ENCODE peak calls at places on chromosomes 1 and 21, in ten cellular contexts. E is K562; N is breast epithelium; A is mammary epithelial cell; M is CD8-positive, alpha-beta memory T cell; O is HCT116; I is right cardiac atrium; C is prostate gland; D is psoas muscle; L is SJSA1. Z is an unnamed sample. For H3K9me3, the result is how much of the 10 kb centered on the place peaks cover.

GRCh38 chr1:44660176-44660575 is 14.1 kb downstream of the TMEM53 start:
- DNase-seq in E (no peak), N (peak), A (no peak), M (no peak), O (no peak), I (peak), C (peak), D (peak), L (no peak), Z (no peak)

GRCh38 chr1:49297783-49298182 is 521.1 kb upstream of the BEND5 start:
- DNase-seq in E (no peak), N (no peak), A (no peak), M (no peak), O (no peak), I (no peak), C (peak), D (no peak), L (no peak), Z (no peak)

GRCh38 chr1:41530411-41530810 is 45.9 kb upstream of the EDN2 start:
- DNase-seq in E (no peak), N (no peak), A (no peak), M (no peak), O (no peak), I (no peak), C (no peak), D (no peak), L (no peak), Z (peak)

GRCh38 chr1:165290143-165290542 is 66.4 kb downstream of the LMX1A start:
- DNase-seq in E (no peak), N (no peak), A (peak), M (no peak), O (no peak), I (no peak), C (no peak), D (no peak), L (no peak), Z (no peak)

GRCh38 chr1:208631057-208631456 is 386.9 kb upstream of the PLXNA2 start:
- DNase-seq in E (no peak), N (no peak), A (no peak), M (no peak), O (no peak), I (peak), C (no peak), D (no peak), L (no peak), Z (no peak)

GRCh38 chr1:53592521-53592982 is 133.4 kb downstream of the DMRTB1 start:
- DNase-seq in E (no peak), N (peak), A (peak), M (no peak), O (no peak), I (peak), C (peak), D (no peak), L (no peak), Z (no peak)

GRCh38 chr1:113747376-113747775 is 11.9 kb downstream of the PHTF1 start:
- DNase-seq in E (no peak), N (no peak), A (no peak), M (no peak), O (no peak), I (no peak), C (no peak), D (no peak), L (no peak), Z (no peak)

GRCh38 chr1:224493269-224493668 is 58.7 kb upstream of the WDR26 start:
- DNase-seq in E (no peak), N (no peak), A (no peak), M (no peak), O (no peak), I (no peak), C (no peak), D (no peak), L (no peak), Z (no peak)

GRCh38 chr21:31397939-31398338 is 53.9 kb upstream of the TIAM1 start:
- DNase-seq in E (no peak), N (no peak), A (no peak), M (no peak), O (no peak), I (no peak), C (no peak), D (no peak), L (no peak), Z (no peak)

GRCh38 chr21:44365251-44365966 is 12.0 kb downstream of the TRPM2 start:
- DNase-seq in E (no peak), N (no peak), A (no peak), M (no peak), O (no peak), I (peak), C (no peak), D (no peak), L (no peak), Z (no peak)

GRCh38 chr21:34603002-34603709 is 11.8 kb downstream of the RCAN1 start:
- DNase-seq in E (peak), N (peak), A (peak), M (peak), O (no peak), I (peak), C (peak), D (peak), L (peak), Z (peak)

GRCh38 chr1:177487481-177487880 is 316.7 kb downstream of the BRINP2 start:
- DNase-seq in E (no peak), N (no peak), A (no peak), M (no peak), O (no peak), I (no peak), C (no peak), D (no peak), L (no peak), Z (no peak)

GRCh38 chr1:62250126-62250726 is 55.6 kb downstream of the L1TD1 start:
- DNase-seq in E (no peak), N (no peak), A (no peak), M (no peak), O (no peak), I (no peak), C (no peak), D (no peak), L (no peak), Z (no peak)

GRCh38 chr1:33082575-33083112 is 1.7 kb downstream of the AZIN2 start:
- DNase-seq in E (no peak), N (no peak), A (no peak), M (no peak), O (no peak), I (no peak), C (no peak), D (no peak), L (no peak), Z (no peak)

DNA sequence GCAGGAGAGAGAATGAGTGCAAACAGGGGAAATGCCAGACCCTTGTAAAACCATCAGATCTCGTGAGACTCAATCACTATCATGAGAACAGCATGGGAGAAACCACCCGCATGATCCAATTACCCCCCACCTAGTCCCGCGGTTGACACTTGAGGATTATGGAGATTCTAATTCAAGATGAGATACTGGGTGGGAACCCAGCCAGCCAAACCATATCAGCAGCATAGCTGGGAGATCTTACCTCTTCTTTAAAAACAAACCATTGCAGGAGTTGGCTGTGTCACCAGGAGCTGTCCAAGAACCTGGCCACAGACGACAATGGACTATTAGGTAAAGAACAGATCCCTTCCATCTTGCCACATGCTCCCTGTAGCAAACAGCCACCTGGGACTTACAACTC is 422.7 kb downstream of the MATN1 start:
- DNase-seq in E (no peak), N (no peak), A (no peak), M (no peak), O (no peak), I (no peak), C (no peak), D (no peak), L (peak), Z (no peak)
- H3K9me3 ChIP-seq in E (under half), N (under half), A (under half), M (under half), O (under half), I (under half), C (under half), D (under half), L (under half), Z (under half)

GRCh38 chr1:228240411-228241240 is 32.8 kb downstream of the OBSCN start:
- DNase-seq in E (no peak), N (no peak), A (no peak), M (no peak), O (no peak), I (no peak), C (no peak), D (no peak), L (no peak), Z (no peak)

GRCh38 chr1:228241259-228241658 is 33.4 kb downstream of the OBSCN start:
- DNase-seq in E (no peak), N (no peak), A (no peak), M (no peak), O (no peak), I (no peak), C (no peak), D (peak), L (no peak), Z (no peak)

GRCh38 chr1:228245111-228245510 is 37.3 kb downstream of the OBSCN start:
- DNase-seq in E (no peak), N (no peak), A (no peak), M (no peak), O (no peak), I (no peak), C (no peak), D (no peak), L (no peak), Z (no peak)

GRCh38 chr1:228242313-228242864 is 34.5 kb downstream of the OBSCN start:
- DNase-seq in E (no peak), N (no peak), A (no peak), M (no peak), O (no peak), I (no peak), C (no peak), D (no peak), L (no peak), Z (no peak)

GRCh38 chr1:228243093-228243492 is 35.2 kb downstream of the OBSCN start:
- DNase-seq in E (no peak), N (no peak), A (no peak), M (no peak), O (no peak), I (no peak), C (no peak), D (no peak), L (no peak), Z (no peak)
- H3K9me3 ChIP-seq in E (under half), N (half or more), A (under half), M (under half), O (under half), I (under half), C (under half), D (under half), L (under half), Z (under half)

DNA sequence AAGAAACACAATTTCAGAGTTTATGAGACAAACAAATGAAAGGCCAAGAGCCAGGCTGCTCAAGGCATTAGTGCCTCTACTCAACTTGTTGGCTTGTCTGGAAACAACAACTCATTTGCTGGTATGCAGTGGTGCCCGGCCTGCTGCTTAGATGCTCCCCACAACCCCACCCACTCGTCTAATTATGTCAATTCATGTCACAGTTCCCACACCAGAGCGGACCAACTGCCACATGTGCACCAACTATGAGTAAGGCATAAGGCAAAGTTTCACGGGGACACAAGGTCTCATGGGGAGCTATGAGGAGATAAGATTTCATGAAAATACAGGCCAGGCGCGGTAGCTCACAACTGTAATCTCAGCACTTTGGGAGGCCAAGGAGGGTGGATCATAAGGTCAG is 34.5 kb upstream of the LRRC38 start:
- DNase-seq in E (no peak), N (no peak), A (no peak), M (no peak), O (no peak), I (no peak), C (no peak), D (no peak), L (no peak), Z (no peak)
- H3K9me3 ChIP-seq in E (under half), N (under half), A (under half), M (under half), O (under half), I (under half), C (under half), D (under half), L (under half), Z (under half)

DNA sequence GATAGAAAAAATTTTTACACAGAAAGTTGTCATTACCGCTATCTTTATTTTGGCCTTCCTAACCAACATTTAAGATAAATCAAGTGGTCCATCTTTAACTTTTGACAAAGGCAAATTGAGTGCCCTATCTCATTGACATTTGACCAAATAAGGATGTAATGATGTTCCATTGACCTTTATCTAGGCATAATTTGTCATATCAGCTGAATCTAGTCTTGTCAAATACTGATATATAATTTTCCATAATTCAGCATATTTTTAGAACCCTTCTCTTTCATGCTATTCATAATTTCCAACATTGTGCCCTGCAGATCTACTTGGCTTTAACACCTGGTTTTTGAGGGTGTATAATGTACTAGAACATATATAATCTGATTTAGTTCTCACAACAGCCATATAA is 63.8 kb downstream of the XCL1 start:
- DNase-seq in E (no peak), N (no peak), A (no peak), M (no peak), O (no peak), I (no peak), C (no peak), D (no peak), L (no peak), Z (no peak)
- H3K9me3 ChIP-seq in E (under half), N (under half), A (under half), M (under half), O (under half), I (under half), C (under half), D (under half), L (under half), Z (under half)

DNA sequence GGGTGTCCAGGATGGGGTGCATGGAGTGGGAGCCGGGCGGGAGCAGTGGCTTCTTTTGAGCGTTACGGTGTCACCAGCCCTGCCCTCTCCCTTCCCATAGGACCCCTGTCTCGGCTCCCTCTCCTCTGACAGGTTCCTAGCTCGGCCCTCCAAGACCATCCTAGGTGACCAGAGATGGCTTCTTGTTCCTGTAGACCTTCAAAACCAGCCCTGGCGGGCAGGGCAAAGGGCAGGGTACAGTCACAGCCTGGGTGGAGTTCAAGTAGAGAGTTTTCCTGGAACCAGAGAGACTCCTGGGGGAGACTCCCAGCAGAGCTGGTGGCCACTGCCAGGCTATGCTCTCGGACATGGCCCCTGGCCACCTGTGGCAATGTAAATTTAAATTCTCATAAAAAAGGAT is 345.6 kb upstream of the AJAP1 start:
- DNase-seq in E (no peak), N (no peak), A (no peak), M (no peak), O (no peak), I (no peak), C (no peak), D (no peak), L (no peak), Z (no peak)
- H3K9me3 ChIP-seq in E (under half), N (under half), A (under half), M (under half), O (under half), I (under half), C (under half), D (under half), L (under half), Z (under half)